ENCODE peak calls at places on chromosomes 16 and 17, in four cellular contexts. T is RWPE1, H is body of pancreas, C is stomach. M is an unnamed sample.
A peak's percentile ranks its signal among the peaks of the same experiment; 100 is the strongest.

GRCh38 chr17:7315570-7316243 is 547 bp upstream of the GPS2 start:
- DNase-seq in T (no peak), C (peak; percentile 77), H (peak; percentile 52), M (no peak)

GRCh38 chr17:46915596-46915995 is 7.4 kb upstream of the GOSR2 start:
- DNase-seq in T (no peak), H (no peak), C (no peak), M (no peak)

GRCh38 chr17:1640329-1641064 is 5.0 kb downstream of the SCARF1 start:
- DNase-seq in C (peak; percentile 76), H (peak; percentile 53), T (no peak), M (no peak)

GRCh38 chr16:21159281-21159951 is 942 bp downstream of the LDAF1 start:
- DNase-seq in T (peak; percentile 39), H (peak; percentile 57), C (peak; percentile 67), M (peak; percentile 24)

GRCh38 chr16:86367291-86368072 is 142.8 kb upstream of the FOXF1 start:
- DNase-seq in H (no peak), C (no peak), T (no peak), M (no peak)

GRCh38 chr16:51034481-51035109 is 116.5 kb downstream of the SALL1 start:
- DNase-seq in T (no peak), H (no peak), C (no peak), M (no peak)

GRCh38 chr16:6709736-6710135 is 622.9 kb upstream of the RBFOX1 start:
- DNase-seq in T (no peak), C (no peak), H (no peak), M (no peak)

GRCh38 chr16:57245472-57246113 is 534 bp downstream of the ARL2BP start:
- DNase-seq in H (peak; percentile 62), T (peak; percentile 42), C (peak; percentile 40), M (no peak)

GRCh38 chr17:31400481-31400950 is 9.0 kb downstream of the RAB11FIP4 start:
- DNase-seq in T (no peak), H (no peak), C (no peak), M (no peak)

GRCh38 chr16:53084141-53084541 is 29.4 kb downstream of the CHD9 start:
- DNase-seq in H (no peak), C (no peak), T (peak; percentile 76), M (no peak)

GRCh38 chr17:37220609-37220953 is 155.2 kb upstream of the C17orf78 start:
- DNase-seq in C (no peak), T (no peak), H (no peak), M (no peak)

GRCh38 chr17:44210342-44211192 is 8.9 kb downstream of the UBTF start:
- DNase-seq in H (peak; percentile 89), T (peak; percentile 60), C (peak; percentile 92), M (no peak)

GRCh38 chr16:80622007-80622406 is 81.2 kb downstream of the DYNLRB2 start:
- DNase-seq in T (no peak), H (no peak), C (no peak), M (no peak)

GRCh38 chr16:47519037-47519436 is 57.9 kb downstream of the PHKB start:
- DNase-seq in T (no peak), H (no peak), C (no peak), M (no peak)

GRCh38 chr16:54657709-54658102 is 273.0 kb upstream of the IRX5 start:
- DNase-seq in H (no peak), C (peak; percentile 57), T (no peak), M (no peak)

GRCh38 chr16:85984947-85985451 is 86.0 kb downstream of the IRF8 start:
- DNase-seq in H (no peak), T (no peak), C (no peak), M (no peak)

GRCh38 chr16:57681950-57682728 is 12.5 kb upstream of the DRC7 start:
- DNase-seq in T (no peak), H (no peak), C (no peak), M (no peak)

GRCh38 chr17:56913000-56913866 is 616 bp downstream of the TRIM25 start:
- DNase-seq in H (peak; percentile 35), C (no peak), T (no peak), M (no peak)

GRCh38 chr17:10803830-10804498 is at the start of gene TMEM238L:
- DNase-seq in C (peak; percentile 91), H (no peak), T (no peak), M (no peak)

GRCh38 chr16:81175325-81175891 is 63.1 kb upstream of the BCO1 start:
- DNase-seq in T (peak; percentile 36), H (no peak), C (no peak), M (no peak)

GRCh38 chr17:8630227-8630801 is at the start of gene MYH10:
- DNase-seq in T (peak; percentile 25), H (peak; percentile 31), C (no peak), M (no peak)

GRCh38 chr16:49940464-49941224 is 84.4 kb upstream of the CNEP1R1 start:
- DNase-seq in T (no peak), H (no peak), C (no peak), M (no peak)

GRCh38 chr16:4926928-4927327 is 10.0 kb downstream of the PPL start:
- DNase-seq in T (no peak), H (no peak), C (no peak), M (no peak)

GRCh38 chr17:42408076-42408475 is 15.0 kb downstream of the CAVIN1 start:
- DNase-seq in H (no peak), T (no peak), C (no peak), M (no peak)

GRCh38 chr17:28902819-28903545 is at the start of gene DHRS13:
- DNase-seq in H (peak; percentile 93), T (peak; percentile 85), C (peak; percentile 96), M (peak; percentile 71)

GRCh38 chr16:68082596-68083238 is 2.5 kb upstream of the NFATC3 start:
- DNase-seq in C (no peak), T (no peak), H (no peak), M (no peak)

GRCh38 chr16:179431-179830 is 828 bp upstream of the HBQ1 start:
- DNase-seq in C (no peak), H (no peak), T (no peak), M (no peak)

GRCh38 chr16:89375686-89376085 is 114.7 kb downstream of the ANKRD11 start:
- DNase-seq in T (no peak), C (no peak), H (no peak), M (no peak)

GRCh38 chr16:88759245-88759975 is 25.6 kb downstream of the PIEZO1 start:
- DNase-seq in H (no peak), T (no peak), C (peak; percentile 55), M (no peak)

DNA sequence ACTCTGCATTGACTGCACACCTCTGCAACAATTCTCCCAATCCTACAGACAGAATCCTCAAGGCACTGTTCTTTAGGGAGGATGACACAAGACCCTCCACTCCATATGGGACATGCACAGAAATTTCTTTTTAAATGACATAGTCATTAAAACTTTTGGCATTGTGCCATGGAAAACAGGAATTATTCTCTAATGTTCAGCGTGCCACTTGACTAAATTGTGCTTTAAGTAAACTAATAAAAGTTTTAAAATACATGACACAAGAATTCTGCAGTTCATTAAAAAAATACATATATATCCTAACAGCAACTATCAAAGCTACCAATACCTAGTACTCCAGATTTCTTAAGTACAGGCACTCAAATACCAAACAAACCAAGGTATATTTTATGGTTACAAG is 16.0 kb downstream of the CEP112 start:
- DNase-seq in H (no peak), T (no peak), C (no peak), M (no peak)
- TF ChIP-seq CTCF in H (no peak), T (no peak), C (no peak), M (no peak)

GRCh38 chr17:75614006-75614405 is 19.2 kb upstream of the SMIM5 start:
- DNase-seq in T (no peak), C (no peak), H (no peak), M (no peak)
- TF ChIP-seq CTCF in T (no peak), C (no peak), H (no peak), M (no peak)

DNA sequence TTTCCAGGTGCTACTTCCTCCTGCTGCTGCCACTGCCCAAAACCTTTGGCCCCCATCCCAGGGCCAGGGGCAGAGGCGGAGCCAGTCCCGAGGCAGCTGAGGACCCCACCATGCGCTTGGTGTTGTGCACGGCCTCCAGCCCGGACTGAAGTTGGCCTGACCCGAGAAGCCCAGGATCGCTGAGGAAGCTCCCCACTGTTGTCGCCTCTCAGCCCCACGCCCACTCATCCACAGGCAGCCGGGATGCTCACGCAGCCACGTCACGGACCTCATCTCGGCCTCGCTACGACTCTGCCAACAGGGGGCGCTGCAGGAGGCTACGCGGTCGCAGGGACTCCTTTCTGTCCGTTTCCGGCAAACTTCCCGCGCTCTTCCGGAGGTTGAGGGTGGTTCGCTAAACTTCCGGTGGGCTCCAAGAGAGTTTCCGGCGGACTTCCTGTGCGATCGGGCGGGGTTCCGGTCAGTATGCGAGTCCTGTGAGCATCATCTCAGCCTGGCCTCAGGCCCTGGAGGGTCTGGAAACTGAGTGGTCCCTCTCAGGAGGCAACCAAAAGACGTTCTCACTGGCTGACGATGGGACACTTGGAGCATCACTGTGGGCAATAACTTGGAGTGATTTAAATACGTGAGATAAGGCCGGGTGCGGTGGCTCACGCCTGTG is 12.4 kb downstream of the ZG16B start:
- DNase-seq in H (peak; percentile 38), T (no peak), C (peak; percentile 50), M (no peak)
- TF ChIP-seq CTCF in H (peak; percentile 35), T (peak; percentile 46), C (no peak), M (no peak)

GRCh38 chr16:31458073-31458834 is 1.0 kb upstream of the ARMC5 start:
- DNase-seq in C (peak; percentile 57), H (peak; percentile 56), T (peak; percentile 34), M (no peak)
- TF ChIP-seq CTCF in C (no peak), H (no peak), T (no peak), M (no peak)

M was measured in omental fat pad.